ENCODE peak calls at places on chromosomes 4 and X, in five cellular contexts. P, E, R, G and M are unnamed samples.

GRCh38 chrX:20265726-20266681 is 705 bp downstream of the RPS6KA3 start:
- DNase-seq in E (peak), P (peak), R (peak), G (peak), M (peak)

GRCh38 chr4:95161781-95162469 is 386.8 kb downstream of the UNC5C start:
- DNase-seq in G (no peak), E (no peak), R (no peak), P (no peak), M (no peak)

GRCh38 chr4:8185280-8185679 is 13.8 kb upstream of the SH3TC1 start:
- DNase-seq in G (no peak), P (peak), E (no peak), R (no peak), M (no peak)

GRCh38 chr4:72326692-72327632 is 242.1 kb downstream of the ADAMTS3 start:
- DNase-seq in E (no peak), P (peak), R (no peak), G (peak), M (peak)

GRCh38 chrX:124208675-124209074 is 123.8 kb upstream of the TEX13D start:
- DNase-seq in E (no peak), R (no peak), G (no peak), P (no peak), M (no peak)

GRCh38 chr4:74754218-74754617 is 40.1 kb downstream of the BTC start:
- DNase-seq in R (no peak), P (no peak), G (no peak), E (no peak), M (no peak)

GRCh38 chr4:184287697-184288255 is 70.1 kb upstream of the ENPP6 start:
- DNase-seq in R (no peak), G (no peak), P (peak), E (no peak), M (peak)

GRCh38 chr4:67918428-67918827 is 34.6 kb upstream of the TMPRSS11D start:
- DNase-seq in G (no peak), P (no peak), R (no peak), E (no peak), M (no peak)

GRCh38 chr4:70442474-70442873 is 29.5 kb upstream of the MUC7 start:
- DNase-seq in P (no peak), G (no peak), R (no peak), E (no peak), M (no peak)

GRCh38 chr4:16532240-16532990 is 306.1 kb upstream of the TAPT1 start:
- DNase-seq in R (no peak), G (no peak), P (peak), E (no peak), M (no peak)

GRCh38 chrX:120477453-120477852 is 8.4 kb upstream of the LAMP2 start:
- DNase-seq in R (no peak), P (no peak), G (no peak), E (no peak), M (no peak)

GRCh38 chrX:68307767-68308166 is 125.5 kb downstream of the OPHN1 start:
- DNase-seq in E (no peak), R (no peak), G (no peak), P (peak), M (peak)

GRCh38 chr4:1039493-1040343 is 28.3 kb downstream of the FGFRL1 start:
- DNase-seq in P (peak), E (no peak), G (peak), R (no peak), M (no peak)

GRCh38 chr4:169773889-169774288 is 16.1 kb upstream of the HPF1 start:
- DNase-seq in R (no peak), E (no peak), G (no peak), P (no peak), M (no peak)

GRCh38 chrX:2538016-2538415 is 37.2 kb upstream of the DHRSX start:
- DNase-seq in P (no peak), R (no peak), E (no peak), G (no peak), M (no peak)

GRCh38 chr4:141900841-141901240 is 264.5 kb downstream of the IL15 start:
- DNase-seq in R (no peak), E (no peak), G (no peak), P (no peak), M (peak)

GRCh38 chrX:145817299-145817665 is 347 bp upstream of the SLITRK2 start:
- DNase-seq in R (peak), G (no peak), E (no peak), P (no peak), M (no peak)

GRCh38 chr4:71553605-71554004 is 214.8 kb downstream of the SLC4A4 start:
- DNase-seq in G (peak), E (no peak), R (no peak), P (peak), M (no peak)

GRCh38 chrX:149493567-149494562 is 11.2 kb downstream of the IDS start:
- DNase-seq in P (no peak), R (no peak), E (no peak), G (no peak), M (no peak)

GRCh38 chr4:112938461-112939058 is 110.9 kb upstream of the ANK2 start:
- DNase-seq in E (no peak), R (no peak), P (peak), G (peak), M (peak)

GRCh38 chr4:70714061-70714468 is 7.7 kb upstream of the RUFY3 start:
- DNase-seq in E (no peak), R (no peak), G (no peak), P (no peak), M (no peak)

GRCh38 chr4:184596617-184597185 is 52.5 kb downstream of the CASP3 start:
- DNase-seq in P (no peak), G (no peak), R (no peak), E (no peak), M (no peak)

GRCh38 chr4:84753318-84753972 is 170.5 kb downstream of the CDS1 start:
- DNase-seq in R (no peak), E (no peak), P (no peak), G (no peak), M (no peak)

GRCh38 chr4:174444390-174444789 is 77.9 kb downstream of the HPGD start:
- DNase-seq in P (no peak), R (no peak), E (no peak), G (no peak), M (no peak)

GRCh38 chr4:99447079-99447478 is 11.9 kb upstream of the ADH7 start:
- DNase-seq in G (no peak), E (no peak), P (peak), R (no peak), M (peak)

GRCh38 chrX:128634754-128635153 is 582.6 kb upstream of the ACTRT1 start:
- DNase-seq in R (no peak), E (no peak), G (no peak), P (no peak), M (no peak)

GRCh38 chrX:16873106-16873505 is 2.9 kb upstream of the RBBP7 start:
- DNase-seq in P (no peak), R (no peak), G (no peak), E (no peak), M (no peak)

GRCh38 chrX:43655961-43656494 is at the start of gene MAOA:
- DNase-seq in P (no peak), G (no peak), E (peak), R (peak), M (no peak)

GRCh38 chr4:76723373-76723772 is 174.6 kb downstream of the SOWAHB start:
- DNase-seq in P (no peak), E (no peak), R (no peak), G (no peak), M (peak)

GRCh38 chr4:183941964-183942363 is 36.9 kb downstream of the STOX2 start:
- DNase-seq in G (no peak), P (no peak), E (no peak), R (no peak), M (no peak)

GRCh38 chr4:118373614-118374255 is 20.9 kb upstream of the PRSS12 start:
- DNase-seq in P (peak), G (no peak), E (no peak), R (no peak), M (peak)

GRCh38 chr4:140595065-140595464 is 26.3 kb upstream of the UCP1 start:
- DNase-seq in G (peak), R (no peak), P (peak), E (no peak), M (peak)

GRCh38 chr4:139740531-139741041 is 75.0 kb downstream of the MGST2 start:
- DNase-seq in P (peak), E (no peak), R (peak), G (no peak), M (no peak)